ENCODE peak calls at places on chromosomes 12 and 14, in six cellular contexts. Q is fibroblast of lung, N is colonic mucosa, R is thoracic aorta, Z is pancreas, E is neural progenitor cell. K is an unnamed sample.

GRCh38 chr12:14949631-14950030 is 11.3 kb upstream of the ERP27 start:
- DNase-seq in E (no peak), Z (no peak), Q (no peak), R (no peak), N (peak; percentile 21), K (no peak)

GRCh38 chr14:22520235-22520634 is 68.8 kb downstream of the DAD1 start:
- DNase-seq in R (no peak), Q (peak; percentile 75), N (no peak), E (no peak), Z (no peak), K (peak; percentile 91)

GRCh38 chr12:123142948-123143752 is 7.7 kb downstream of the PITPNM2 start:
- DNase-seq in E (peak; percentile 18), R (no peak), N (peak; percentile 66), Z (no peak), Q (no peak), K (peak; percentile 16)

GRCh38 chr12:118371354-118372282 is 1.1 kb downstream of the TAOK3 start:
- DNase-seq in Q (no peak), Z (peak; percentile 26), E (peak; percentile 53), N (peak; percentile 38), R (no peak), K (no peak)

GRCh38 chr12:53951577-53952334 is 2.9 kb upstream of the HOXC12 start:
- DNase-seq in R (no peak), E (peak; percentile 40), Z (no peak), Q (no peak), N (no peak), K (no peak)

GRCh38 chr14:101761881-101762529 is 496 bp downstream of the PPP2R5C start:
- DNase-seq in R (no peak), Q (no peak), E (peak; percentile 39), Z (peak; percentile 41), N (peak; percentile 66), K (peak; percentile 22)

GRCh38 chr12:43113153-43113552 is 438.9 kb downstream of the ADAMTS20 start:
- DNase-seq in E (no peak), Q (peak; percentile 17), N (no peak), R (no peak), Z (no peak), K (peak; percentile 42)

GRCh38 chr12:66453111-66453510 is 150.8 kb downstream of the HELB start:
- DNase-seq in Z (no peak), E (no peak), N (no peak), R (no peak), Q (no peak), K (no peak)

GRCh38 chr12:64669270-64669842 is 59.1 kb downstream of the RASSF3 start:
- DNase-seq in Q (no peak), R (no peak), Z (no peak), N (peak; percentile 60), E (no peak), K (peak; percentile 62)

GRCh38 chr14:62189698-62190097 is 427.5 kb downstream of the SNAPC1 start:
- DNase-seq in Q (peak; percentile 65), Z (peak; percentile 9), N (no peak), R (no peak), E (no peak), K (no peak)

GRCh38 chr12:25069221-25069620 is 120.3 kb upstream of the BCAT1 start:
- DNase-seq in E (no peak), Z (no peak), Q (peak; percentile 10), N (no peak), R (no peak), K (no peak)

GRCh38 chr12:1353451-1353850 is 240.9 kb downstream of the FBXL14 start:
- DNase-seq in E (no peak), Q (no peak), N (no peak), Z (no peak), R (no peak), K (no peak)

GRCh38 chr12:1357171-1357570 is 237.2 kb downstream of the FBXL14 start:
- DNase-seq in Z (no peak), R (no peak), E (no peak), N (no peak), Q (peak; percentile 15), K (peak; percentile 68)

GRCh38 chr12:1357711-1358110 is 236.7 kb downstream of the FBXL14 start:
- DNase-seq in Q (no peak), Z (no peak), R (no peak), E (no peak), N (no peak), K (no peak)

GRCh38 chr12:1355396-1355795 is 239.0 kb downstream of the FBXL14 start:
- DNase-seq in R (no peak), E (no peak), Z (no peak), Q (peak; percentile 19), N (no peak), K (no peak)

GRCh38 chr12:1356285-1356684 is 238.1 kb downstream of the FBXL14 start:
- DNase-seq in R (no peak), Q (peak; percentile 29), Z (no peak), E (no peak), N (no peak), K (no peak)
- H3K9me3 ChIP-seq in R (no peaks in the 10 kb centered on the region), Q (no peaks in the 10 kb centered on the region), Z (no peaks in the 10 kb centered on the region), E (no peaks in the 10 kb centered on the region), N (no peaks in the 10 kb centered on the region), K (no peaks in the 10 kb centered on the region)

GRCh38 chr12:97713217-97713616 is 250.6 kb downstream of the RMST start:
- DNase-seq in R (no peak), Z (no peak), E (no peak), N (no peak), Q (no peak), K (no peak)

GRCh38 chr12:97713972-97714588 is 251.5 kb downstream of the RMST start:
- DNase-seq in N (no peak), Z (no peak), E (no peak), Q (no peak), R (no peak), K (no peak)

GRCh38 chr12:97711392-97711791 is 248.8 kb downstream of the RMST start:
- DNase-seq in E (no peak), Q (no peak), Z (no peak), R (no peak), N (no peak), K (no peak)

GRCh38 chr12:97716356-97716755 is 253.8 kb downstream of the RMST start:
- DNase-seq in N (no peak), R (no peak), Z (no peak), E (peak; percentile 25), Q (peak; percentile 8), K (peak; percentile 8)
- TF ChIP-seq CTCF in N (no peak), R (peak; percentile 38), Z (no peak), E (peak; percentile 50), Q (peak; percentile 28), K (no peak)

GRCh38 chr14:85583311-85583710 is 53.4 kb downstream of the FLRT2 start:
- DNase-seq in R (no peak), Z (no peak), Q (no peak), N (no peak), E (no peak), K (no peak)
- H3K9me3 ChIP-seq in R (no peaks in the 10 kb centered on the region), Z (no peaks in the 10 kb centered on the region), Q (no peaks in the 10 kb centered on the region), N (no peaks in the 10 kb centered on the region), E (no peaks in the 10 kb centered on the region), K (no peaks in the 10 kb centered on the region)

GRCh38 chr14:86038401-86038985 is 508.5 kb downstream of the FLRT2 start:
- DNase-seq in R (no peak), Q (peak; percentile 71), Z (peak; percentile 55), N (peak; percentile 19), E (peak; percentile 55), K (peak; percentile 69)

DNA sequence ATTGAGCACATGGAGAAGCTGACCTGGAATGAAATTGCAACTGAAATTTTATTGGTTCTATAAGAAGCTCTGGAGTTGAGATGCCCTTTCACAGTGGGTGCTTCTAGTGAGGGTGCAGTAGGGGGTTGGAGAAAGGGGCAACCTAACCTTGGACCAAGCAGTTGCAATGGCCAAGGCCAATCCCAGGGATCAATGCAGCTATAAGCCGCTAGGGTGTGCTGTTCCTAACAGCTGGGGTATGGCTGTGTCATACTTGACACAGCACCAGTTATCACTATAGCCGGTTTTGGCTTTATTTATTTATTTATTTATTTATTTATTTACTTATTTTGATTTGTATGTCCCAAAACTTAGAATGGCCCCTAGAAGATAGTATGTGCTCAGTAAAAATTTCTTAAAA is 505.9 kb downstream of the FLRT2 start:
- DNase-seq in R (no peak), N (no peak), Q (peak; percentile 13), Z (peak; percentile 12), E (peak; percentile 34), K (peak; percentile 43)
- TF ChIP-seq CTCF in R (no peak), N (no peak), Q (peak; percentile 51), Z (no peak), E (peak; percentile 64), K (peak; percentile 56)

DNA sequence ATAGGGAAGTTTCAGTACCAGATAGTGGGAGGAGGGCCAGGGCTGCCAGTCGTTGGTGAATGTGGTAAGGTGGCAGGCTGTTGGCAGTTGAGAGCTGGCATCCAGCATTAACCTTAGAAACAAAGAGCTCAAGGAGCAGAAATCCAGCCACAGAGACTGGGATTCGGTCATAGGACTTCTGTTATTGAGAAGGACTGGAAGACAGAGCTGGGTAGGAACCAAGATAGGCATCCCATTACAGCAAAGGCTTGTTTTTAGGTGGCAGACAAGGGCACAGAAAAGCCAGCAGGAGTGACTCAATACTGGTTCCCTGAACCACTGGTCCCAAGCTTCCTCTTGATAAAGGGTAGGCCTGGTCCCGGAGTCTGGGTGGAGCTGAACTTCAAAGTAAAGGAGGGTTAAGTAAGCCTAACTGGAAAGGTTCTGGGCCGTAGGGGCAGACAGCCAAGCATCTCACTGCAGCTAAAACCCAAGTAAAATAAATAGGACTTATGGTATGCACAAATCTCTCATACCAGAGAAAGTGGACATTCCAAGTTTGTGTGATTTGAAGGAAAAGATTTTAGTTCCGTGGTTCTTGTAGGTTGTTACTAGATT is 147.9 kb downstream of the ETV6 start:
- DNase-seq in E (no peak), N (no peak), Q (peak; percentile 72), Z (no peak), R (peak; percentile 25), K (peak; percentile 85)
- H3K9me3 ChIP-seq in E (no peaks in the 10 kb centered on the region), N (no peaks in the 10 kb centered on the region), Q (no peaks in the 10 kb centered on the region), Z (no peaks in the 10 kb centered on the region), R (no peaks in the 10 kb centered on the region), K (no peaks in the 10 kb centered on the region)

GRCh38 chr12:52602552-52602951 is 1.3 kb upstream of the KRT72 start:
- DNase-seq in Q (no peak), Z (no peak), R (no peak), E (no peak), N (no peak), K (no peak)
- TF ChIP-seq CTCF in Q (no peak), Z (no peak), R (no peak), E (no peak), N (no peak), K (no peak)

DNA sequence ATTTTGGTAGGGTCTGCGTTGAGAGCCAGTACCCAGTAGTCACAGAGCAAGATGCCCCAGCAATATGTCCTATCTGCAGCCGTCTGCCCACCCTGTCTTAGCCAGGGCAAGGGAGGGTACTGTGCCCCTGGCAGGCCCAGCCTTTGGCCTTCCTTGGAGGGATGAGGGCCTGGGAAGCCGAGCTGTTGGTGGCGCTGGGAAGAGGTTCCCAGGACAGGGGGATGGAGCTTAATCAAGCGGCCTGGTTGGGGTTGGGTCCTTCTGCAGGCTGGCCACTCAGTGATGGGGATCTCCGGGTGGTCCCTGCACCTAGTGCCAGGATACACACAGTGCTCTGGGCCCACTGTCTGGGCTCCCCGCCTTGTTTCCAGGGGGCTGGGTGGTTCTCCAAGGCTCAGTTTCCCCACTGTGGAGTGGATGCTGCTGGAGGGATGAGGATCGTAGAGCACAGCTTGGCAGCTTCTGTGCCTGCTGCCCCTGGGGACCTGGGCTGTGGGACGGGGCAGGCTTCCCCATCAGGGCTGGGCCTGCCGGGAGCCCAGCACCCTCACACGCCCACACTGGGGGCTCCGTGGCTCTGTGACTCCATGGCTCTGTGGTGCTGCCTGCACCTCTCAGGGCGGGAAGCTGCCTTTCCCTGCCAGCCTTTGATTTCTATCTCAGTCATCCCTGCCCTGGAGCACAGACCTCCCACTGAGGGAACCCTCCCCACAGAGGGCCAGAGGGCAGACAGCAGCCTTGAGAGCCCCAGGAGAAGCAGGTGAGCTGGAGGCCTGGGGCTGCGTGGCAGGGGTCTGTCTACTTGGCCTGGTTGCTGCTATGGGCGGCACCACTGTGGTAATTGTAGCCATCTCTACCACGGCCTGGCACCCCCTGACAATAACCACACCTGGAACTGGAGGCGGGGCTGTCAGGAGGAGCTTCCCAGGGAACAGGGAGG is 357.0 kb downstream of the TMEM121 start:
- DNase-seq in Z (no peak), Q (no peak), N (no peak), R (no peak), E (no peak), K (no peak)
- H3K9me3 ChIP-seq in Z (no peaks in the 10 kb centered on the region), Q (no peaks in the 10 kb centered on the region), N (no peaks in the 10 kb centered on the region), R (no peaks in the 10 kb centered on the region), E (no peaks in the 10 kb centered on the region), K (no peaks in the 10 kb centered on the region)

K was measured in cardiac muscle cell.